ENCODE peak calls at places on chromosome 14, in eight cellular contexts. P, Y, N, U, K, C, I and Z are unnamed samples.

GRCh38 chr14:104874110-104874531 is 9.1 kb downstream of the CEP170B start:
- DNase-seq in P (no peak), Y (no peak), N (no peak), U (no peak), K (no peak), C (no peak), I (no peak), Z (no peak)

GRCh38 chr14:20683896-20684661 is at the start of gene RNASE4:
- DNase-seq in P (peak), Y (peak), N (peak), U (peak), K (no peak), C (peak), I (peak), Z (peak)

GRCh38 chr14:92946847-92947545 is 24.0 kb downstream of the CHGA start:
- DNase-seq in P (no peak), Y (no peak), N (no peak), U (no peak), K (no peak), C (no peak), I (no peak), Z (no peak)

GRCh38 chr14:23569443-23570151 is 2.0 kb upstream of the AP1G2 start:
- DNase-seq in P (peak), Y (peak), N (no peak), U (no peak), K (no peak), C (peak), I (no peak), Z (no peak)

GRCh38 chr14:79734151-79734550 is 477.2 kb downstream of the DIO2 start:
- DNase-seq in P (no peak), Y (no peak), N (no peak), U (no peak), K (no peak), C (peak), I (no peak), Z (no peak)

GRCh38 chr14:61296707-61297502 is 15.8 kb upstream of the TMEM30B start:
- DNase-seq in P (peak), Y (no peak), N (peak), U (no peak), K (peak), C (peak), I (peak), Z (peak)

GRCh38 chr14:92942136-92942535 is 19.2 kb downstream of the CHGA start:
- DNase-seq in P (no peak), Y (no peak), N (no peak), U (no peak), K (no peak), C (no peak), I (no peak), Z (no peak)

GRCh38 chr14:53325176-53325806 is 172.2 kb upstream of the DDHD1 start:
- DNase-seq in P (no peak), Y (no peak), N (no peak), U (no peak), K (no peak), C (peak), I (no peak), Z (no peak)

GRCh38 chr14:54600685-54601084 is 33.8 kb downstream of the SAMD4A start:
- DNase-seq in P (no peak), Y (no peak), N (no peak), U (no peak), K (no peak), C (no peak), I (no peak), Z (no peak)

GRCh38 chr14:90491868-90492560 is 95.2 kb downstream of the CALM1 start:
- DNase-seq in P (no peak), Y (peak), N (no peak), U (no peak), K (no peak), C (no peak), I (no peak), Z (no peak)

GRCh38 chr14:22547309-22547947 is 41.6 kb downstream of the DAD1 start:
- DNase-seq in P (no peak), Y (no peak), N (no peak), U (no peak), K (no peak), C (no peak), I (no peak), Z (no peak)

GRCh38 chr14:74548881-74549280 is 55.3 kb downstream of the ISCA2 start:
- DNase-seq in P (no peak), Y (no peak), N (no peak), U (no peak), K (no peak), C (no peak), I (no peak), Z (no peak)

GRCh38 chr14:83463500-83464098 is 1929.9 kb upstream of the SEL1L start:
- DNase-seq in P (peak), Y (no peak), N (no peak), U (no peak), K (no peak), C (peak), I (peak), Z (peak)

GRCh38 chr14:76768201-76768656 is 7.0 kb downstream of the VASH1 start:
- DNase-seq in P (peak), Y (peak), N (peak), U (no peak), K (peak), C (no peak), I (no peak), Z (peak)

GRCh38 chr14:59028476-59029202 is 159.8 kb upstream of the DAAM1 start:
- DNase-seq in P (peak), Y (peak), N (no peak), U (peak), K (peak), C (peak), I (peak), Z (peak)

GRCh38 chr14:92586001-92586947 is 72.7 kb downstream of the RIN3 start:
- DNase-seq in P (peak), Y (no peak), N (no peak), U (peak), K (peak), C (no peak), I (peak), Z (no peak)

GRCh38 chr14:64841121-64841611 is 38.5 kb downstream of the SPTB start:
- DNase-seq in P (no peak), Y (no peak), N (no peak), U (no peak), K (no peak), C (no peak), I (peak), Z (peak)

GRCh38 chr14:90691627-90692026 is 124.6 kb downstream of the TTC7B start:
- DNase-seq in P (no peak), Y (no peak), N (no peak), U (no peak), K (no peak), C (no peak), I (no peak), Z (no peak)

GRCh38 chr14:106491851-106492250 is 965.5 kb downstream of the TMEM121 start:
- DNase-seq in P (no peak), Y (no peak), N (no peak), U (no peak), K (no peak), C (peak), I (peak), Z (no peak)

GRCh38 chr14:105881021-105881930 is 354.9 kb downstream of the TMEM121 start:
- DNase-seq in P (no peak), Y (no peak), N (no peak), U (no peak), K (no peak), C (no peak), I (no peak), Z (no peak)

GRCh38 chr14:89624500-89625156 is 207.6 kb upstream of the FOXN3 start:
- DNase-seq in P (no peak), Y (no peak), N (no peak), U (no peak), K (no peak), C (no peak), I (no peak), Z (no peak)

GRCh38 chr14:93655078-93655750 is 133.1 kb downstream of the PRIMA1 start:
- DNase-seq in P (peak), Y (no peak), N (no peak), U (peak), K (peak), C (peak), I (peak), Z (peak)

GRCh38 chr14:54087376-54087775 is 130.8 kb upstream of the BMP4 start:
- DNase-seq in P (no peak), Y (no peak), N (no peak), U (no peak), K (no peak), C (no peak), I (no peak), Z (no peak)

GRCh38 chr14:81594012-81594411 is 60.4 kb upstream of the SEL1L start:
- DNase-seq in P (no peak), Y (peak), N (no peak), U (no peak), K (no peak), C (peak), I (no peak), Z (no peak)

GRCh38 chr14:71183856-71184255 is 276.6 kb downstream of the PCNX1 start:
- DNase-seq in P (no peak), Y (no peak), N (no peak), U (no peak), K (no peak), C (no peak), I (no peak), Z (no peak)

GRCh38 chr14:78022059-78022458 is 148.1 kb upstream of the NRXN3 start:
- DNase-seq in P (peak), Y (peak), N (no peak), U (peak), K (no peak), C (peak), I (peak), Z (peak)

GRCh38 chr14:103897075-103897947 is 30.9 kb upstream of the TDRD9 start:
- DNase-seq in P (no peak), Y (no peak), N (no peak), U (no peak), K (no peak), C (no peak), I (peak), Z (peak)

GRCh38 chr14:106877527-106877926 is 1351.1 kb downstream of the TMEM121 start:
- DNase-seq in P (no peak), Y (no peak), N (no peak), U (no peak), K (no peak), C (no peak), I (no peak), Z (no peak)

GRCh38 chr14:33849455-33849801 is 101.4 kb downstream of the EGLN3 start:
- DNase-seq in P (no peak), Y (no peak), N (no peak), U (no peak), K (no peak), C (no peak), I (no peak), Z (no peak)

GRCh38 chr14:54785111-54785777 is 117.4 kb downstream of the GCH1 start:
- DNase-seq in P (no peak), Y (no peak), N (no peak), U (no peak), K (no peak), C (peak), I (no peak), Z (no peak)